ENCODE peak calls at places on chromosome 22, in nine cellular contexts. I, Q, U, R, B, J, M, Z and F are unnamed samples.
A peak's percentile ranks its signal among the peaks of the same experiment; 100 is the strongest.

GRCh38 chr22:31148516-31148915 is 8.2 kb upstream of the PLA2G3 start:
- DNase-seq in I (no peak), Q (no peak), U (no peak), R (no peak), B (peak; percentile 45), J (no peak), M (peak; percentile 35), Z (no peak), F (no peak)

GRCh38 chr22:27487600-27488450 is 313.7 kb downstream of the MN1 start:
- DNase-seq in I (no peak), Q (no peak), U (no peak), R (no peak), B (peak; percentile 79), J (no peak), M (peak; percentile 69), Z (no peak), F (no peak)

GRCh38 chr22:23110922-23111527 is 30.8 kb downstream of the RSPH14 start:
- DNase-seq in I (no peak), Q (no peak), U (no peak), R (no peak), B (peak; percentile 5), J (no peak), M (no peak), Z (no peak), F (no peak)

GRCh38 chr22:30539368-30539767 is 7.2 kb downstream of the SEC14L6 start:
- DNase-seq in I (no peak), Q (no peak), U (no peak), R (no peak), B (no peak), J (no peak), M (no peak), Z (no peak), F (no peak)

GRCh38 chr22:30044369-30044768 is 35.9 kb upstream of the HORMAD2 start:
- DNase-seq in I (peak; percentile 53), Q (peak; percentile 72), U (peak; percentile 92), R (no peak), B (peak; percentile 99), J (peak; percentile 83), M (peak; percentile 93), Z (no peak), F (peak; percentile 37)

GRCh38 chr22:23823331-23823791 is 15.4 kb downstream of the DERL3 start:
- DNase-seq in I (peak; percentile 32), Q (no peak), U (peak; percentile 48), R (no peak), B (peak; percentile 16), J (no peak), M (no peak), Z (no peak), F (no peak)

GRCh38 chr22:21975854-21976345 is 6.7 kb downstream of the TOP3B start:
- DNase-seq in I (no peak), Q (no peak), U (no peak), R (no peak), B (no peak), J (no peak), M (no peak), Z (no peak), F (no peak)

GRCh38 chr22:31096637-31097274 is 10.6 kb downstream of the SELENOM start:
- DNase-seq in I (no peak), Q (no peak), U (no peak), R (no peak), B (no peak), J (no peak), M (no peak), Z (no peak), F (no peak)

GRCh38 chr22:23392420-23393121 is 187.5 kb downstream of the IGLL1 start:
- DNase-seq in I (peak; percentile 51), Q (no peak), U (no peak), R (no peak), B (no peak), J (no peak), M (no peak), Z (no peak), F (no peak)

GRCh38 chr22:24474221-24474620 is 20.9 kb upstream of the UPB1 start:
- DNase-seq in I (no peak), Q (no peak), U (peak; percentile 66), R (no peak), B (peak; percentile 96), J (peak; percentile 91), M (peak; percentile 92), Z (no peak), F (peak; percentile 23)

GRCh38 chr22:27638329-27639179 is 163.0 kb downstream of the MN1 start:
- DNase-seq in I (no peak), Q (no peak), U (no peak), R (no peak), B (no peak), J (no peak), M (no peak), Z (no peak), F (no peak)

GRCh38 chr22:49768077-49768476 is 59.6 kb downstream of the BRD1 start:
- DNase-seq in I (peak; percentile 32), Q (peak; percentile 19), U (no peak), R (no peak), B (no peak), J (no peak), M (no peak), Z (no peak), F (no peak)

GRCh38 chr22:29480512-29481264 is 670 bp downstream of the NEFH start:
- DNase-seq in I (no peak), Q (no peak), U (peak; percentile 42), R (no peak), B (peak; percentile 60), J (peak; percentile 35), M (peak; percentile 56), Z (no peak), F (no peak)

GRCh38 chr22:28232231-28232630 is 313.2 kb upstream of the PITPNB start:
- DNase-seq in I (no peak), Q (no peak), U (no peak), R (no peak), B (no peak), J (no peak), M (no peak), Z (no peak), F (no peak)

GRCh38 chr22:29704528-29705285 is 15.1 kb upstream of the CABP7 start:
- DNase-seq in I (peak; percentile 67), Q (no peak), U (no peak), R (no peak), B (peak; percentile 72), J (peak; percentile 23), M (peak; percentile 76), Z (no peak), F (no peak)

GRCh38 chr22:26318975-26319374 is 110.1 kb upstream of the ASPHD2 start:
- DNase-seq in I (no peak), Q (no peak), U (peak; percentile 8), R (no peak), B (peak; percentile 68), J (peak; percentile 31), M (no peak), Z (no peak), F (no peak)
- TF ChIP-seq CTCF in I (no peak), Q (no peak), U (no peak), R (no peak), B (peak; percentile 4), J (no peak), M (no peak), Z (no peak), F (peak; percentile 20)

GRCh38 chr22:46594947-46595298 is 25.3 kb upstream of the GRAMD4 start:
- DNase-seq in I (peak; percentile 61), Q (no peak), U (no peak), R (no peak), B (no peak), J (no peak), M (no peak), Z (no peak), F (no peak)

GRCh38 chr22:46598224-46598623 is 22.0 kb upstream of the GRAMD4 start:
- DNase-seq in I (no peak), Q (no peak), U (no peak), R (no peak), B (no peak), J (no peak), M (no peak), Z (no peak), F (no peak)

GRCh38 chr22:46595545-46595944 is 24.6 kb upstream of the GRAMD4 start:
- DNase-seq in I (peak; percentile 61), Q (no peak), U (no peak), R (no peak), B (no peak), J (no peak), M (no peak), Z (no peak), F (no peak)

GRCh38 chr22:46596032-46596441 is 24.1 kb upstream of the GRAMD4 start:
- DNase-seq in I (peak; percentile 72), Q (no peak), U (no peak), R (no peak), B (peak; percentile 40), J (peak; percentile 47), M (no peak), Z (no peak), F (peak; percentile 67)

DNA sequence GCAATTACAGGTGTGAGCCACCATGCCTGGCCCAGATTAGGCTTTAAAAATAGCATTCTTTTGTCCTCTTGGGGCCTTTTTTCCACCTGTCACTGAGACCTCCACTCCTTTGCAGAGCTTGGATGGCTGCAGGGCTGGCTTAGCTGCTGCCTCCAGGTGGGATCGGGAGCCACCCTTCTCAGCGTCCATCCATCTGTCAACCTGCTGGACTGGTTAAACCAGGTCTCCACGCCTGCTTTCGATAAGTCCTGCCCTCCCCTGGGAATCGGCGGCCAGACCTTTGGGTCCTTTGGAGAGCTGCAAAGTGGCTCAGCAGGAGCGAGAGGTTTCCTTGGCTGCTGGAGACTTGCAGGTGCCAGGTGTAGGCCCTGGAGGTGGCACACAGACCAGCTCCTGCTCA is 23.4 kb upstream of the GRAMD4 start:
- DNase-seq in I (no peak), Q (peak; percentile 87), U (peak; percentile 65), R (no peak), B (no peak), J (no peak), M (no peak), Z (no peak), F (no peak)
- TF ChIP-seq CTCF in I (no peak), Q (no peak), U (peak; percentile 12), R (no peak), B (no peak), J (no peak), M (no peak), Z (no peak), F (no peak)

DNA sequence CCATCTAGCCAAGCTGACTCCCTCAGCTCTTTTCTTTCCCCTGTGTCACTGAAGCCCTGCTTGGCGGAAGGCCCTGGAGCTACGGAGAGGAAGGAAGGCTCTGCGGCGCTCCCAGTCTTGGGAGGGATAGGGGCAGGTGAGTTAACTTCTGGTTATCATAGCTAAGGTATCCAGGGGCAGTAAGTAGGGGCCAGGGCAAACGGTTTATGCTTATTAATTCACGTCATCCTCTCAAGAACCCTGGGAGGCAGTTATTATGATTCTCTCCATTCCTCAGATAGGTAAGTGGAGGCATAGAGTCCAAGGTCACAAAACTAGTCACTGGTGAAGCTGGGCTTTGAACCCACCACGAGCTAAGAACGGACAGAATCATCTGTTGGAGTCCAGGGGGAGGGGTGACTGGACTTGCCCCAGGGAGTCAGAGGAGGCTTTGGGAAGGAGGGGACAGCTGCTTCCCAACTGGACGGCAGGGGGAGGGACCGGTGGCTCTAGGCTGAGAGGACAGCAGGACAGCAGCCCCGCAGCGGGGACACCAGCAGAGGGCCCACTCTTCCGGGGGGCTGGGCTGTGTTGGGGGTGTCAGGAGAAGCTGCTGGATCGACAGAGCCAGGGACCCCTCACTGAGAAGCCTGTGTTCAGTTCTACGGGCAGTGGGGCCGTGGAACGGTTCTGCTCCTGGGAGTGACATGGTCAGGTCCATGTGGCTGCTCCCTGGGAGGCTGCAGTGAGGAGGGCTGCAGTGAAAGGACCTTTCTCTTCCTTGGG is 3.5 kb downstream of the BAIAP2L2 start:
- DNase-seq in I (no peak), Q (no peak), U (no peak), R (no peak), B (no peak), J (no peak), M (no peak), Z (no peak), F (no peak)
- TF ChIP-seq CTCF in I (no peak), Q (no peak), U (no peak), R (no peak), B (no peak), J (no peak), M (no peak), Z (no peak), F (no peak)

GRCh38 chr22:32901925-32902324 is 100.4 kb downstream of the TIMP3 start:
- DNase-seq in I (no peak), Q (no peak), U (no peak), R (no peak), B (no peak), J (no peak), M (no peak), Z (no peak), F (no peak)
- TF ChIP-seq CTCF in I (no peak), Q (no peak), U (peak; percentile 4), R (peak; percentile 29), B (no peak), J (no peak), M (no peak), Z (no peak), F (no peak)